ENCODE peak calls at places on chromosomes 4 and X, in seven cellular contexts. C is NCI-H524; W is lower leg skin; E is activated CD4-positive, alpha-beta T cell treated with anti-CD3 and anti-CD28 coated beads for 48 hours; J is AG20443; T is stimulated activated CD4-positive, alpha-beta T cell treated with anti-CD3 and anti-CD28 coated beads, Interleukin-2, amount 100 ng/mL, for 48 hours; D is upper lobe of left lung. Q is an unnamed sample.

GRCh38 chr4:30537462-30537861 is 182.7 kb upstream of the PCDH7 start:
- DNase-seq in D (no peak), C (no peak), W (no peak), J (peak; percentile 7), T (no peak), E (no peak), Q (no peak)

GRCh38 chr4:72767903-72768817 is 199.1 kb upstream of the ADAMTS3 start:
- DNase-seq in D (no peak), T (no peak), W (no peak), C (no peak), E (no peak), J (peak; percentile 65), Q (no peak)

GRCh38 chr4:21991050-21991449 is 42.5 kb upstream of the KCNIP4 start:
- DNase-seq in W (no peak), D (no peak), T (no peak), C (no peak), E (no peak), J (no peak), Q (no peak)

GRCh38 chr4:10162341-10163000 is 45.9 kb upstream of the WDR1 start:
- DNase-seq in D (no peak), W (no peak), E (no peak), C (no peak), T (no peak), J (no peak), Q (no peak)

GRCh38 chrX:150050387-150050786 is 112.1 kb upstream of the EOLA2 start:
- DNase-seq in C (no peak), D (no peak), J (no peak), W (no peak), T (no peak), E (no peak), Q (no peak)

GRCh38 chr4:5573965-5574364 is 134.4 kb downstream of the EVC2 start:
- DNase-seq in C (no peak), T (no peak), D (no peak), W (no peak), J (no peak), E (no peak), Q (no peak)

GRCh38 chrX:73206366-73206765 is 8.3 kb downstream of the NAP1L2 start:
- DNase-seq in J (no peak), C (no peak), T (no peak), E (no peak), D (no peak), W (no peak), Q (no peak)

GRCh38 chr4:6625256-6625655 is 15.2 kb upstream of the MRFAP1 start:
- DNase-seq in C (no peak), T (no peak), E (no peak), W (no peak), J (no peak), D (no peak), Q (no peak)

GRCh38 chr4:76459291-76459723 is 24.3 kb downstream of the SHROOM3 start:
- DNase-seq in E (no peak), W (no peak), C (no peak), D (no peak), T (no peak), J (peak; percentile 52), Q (no peak)

GRCh38 chr4:1842993-1843448 is 12.9 kb downstream of the LETM1 start:
- DNase-seq in J (peak; percentile 92), E (no peak), D (peak; percentile 40), W (no peak), T (no peak), C (no peak), Q (no peak)

GRCh38 chr4:177446571-177446970 is 4.3 kb upstream of the AGA start:
- DNase-seq in W (no peak), C (no peak), J (no peak), E (no peak), T (no peak), D (no peak), Q (no peak)

GRCh38 chrX:129769467-129770154 is 10.1 kb upstream of the SASH3 start:
- DNase-seq in C (no peak), W (no peak), E (peak; percentile 77), T (peak; percentile 42), D (no peak), J (no peak), Q (no peak)

GRCh38 chr4:18020145-18020670 is 1.3 kb downstream of the LCORL start:
- DNase-seq in D (no peak), C (no peak), J (peak; percentile 15), E (peak; percentile 29), T (no peak), W (no peak), Q (no peak)

GRCh38 chrX:110156167-110156754 is 153.3 kb downstream of the TMEM164 start:
- DNase-seq in T (no peak), J (no peak), E (no peak), W (no peak), C (no peak), D (no peak), Q (no peak)